ENCODE peak calls at places on chromosomes 7 and 10, in five cellular contexts. T, V, R, O and G are unnamed samples.

GRCh38 chr10:101803511-101803910 is 14.7 kb downstream of the OGA start:
- DNase-seq in T (no peak), V (no peak), R (no peak), O (no peak), G (no peak)

GRCh38 chr7:36219429-36219828 is 66.4 kb downstream of the EEPD1 start:
- DNase-seq in T (no peak), V (no peak), R (no peak), O (no peak), G (no peak)

GRCh38 chr10:78588194-78588811 is 480.5 kb upstream of the ZMIZ1 start:
- DNase-seq in T (no peak), V (no peak), R (no peak), O (no peak), G (no peak)

GRCh38 chr7:93941956-93942355 is 20.4 kb downstream of the GNG11 start:
- DNase-seq in T (no peak), V (no peak), R (no peak), O (no peak), G (no peak)

GRCh38 chr10:128178319-128178937 is 52.2 kb upstream of the MKI67 start:
- DNase-seq in T (no peak), V (no peak), R (no peak), O (peak), G (no peak)

GRCh38 chr7:129006636-129007414 is 48.1 kb downstream of the TNPO3 start:
- DNase-seq in T (no peak), V (no peak), R (no peak), O (no peak), G (no peak)

GRCh38 chr10:68871731-68872342 is 29.3 kb upstream of the DDX50 start:
- DNase-seq in T (no peak), V (no peak), R (no peak), O (no peak), G (no peak)

GRCh38 chr10:65555192-65555591 is 1370.6 kb upstream of the LRRTM3 start:
- DNase-seq in T (no peak), V (no peak), R (no peak), O (no peak), G (no peak)

GRCh38 chr10:110413903-110414562 is 83.7 kb upstream of the DUSP5 start:
- DNase-seq in T (no peak), V (no peak), R (no peak), O (no peak), G (no peak)

GRCh38 chr7:133564484-133564883 is 311.6 kb downstream of the EXOC4 start:
- DNase-seq in T (no peak), V (no peak), R (no peak), O (no peak), G (no peak)

GRCh38 chr10:49365675-49366415 is 30.0 kb downstream of the DRGX start:
- DNase-seq in T (no peak), V (no peak), R (no peak), O (no peak), G (peak)

GRCh38 chr7:137001041-137001440 is 132.6 kb downstream of the CHRM2 start:
- DNase-seq in T (no peak), V (no peak), R (no peak), O (no peak), G (no peak)

GRCh38 chr10:14879055-14879800 is 562 bp downstream of the SUV39H2 start:
- DNase-seq in T (no peak), V (no peak), R (peak), O (no peak), G (peak)

GRCh38 chr10:71124921-71125748 is 87.2 kb upstream of the UNC5B start:
- DNase-seq in T (no peak), V (no peak), R (no peak), O (peak), G (no peak)

GRCh38 chr10:28823501-28824075 is 146.3 kb downstream of the BAMBI start:
- DNase-seq in T (no peak), V (no peak), R (no peak), O (no peak), G (no peak)

GRCh38 chr10:125845617-125846016 is 22.3 kb downstream of the BCCIP start:
- DNase-seq in T (no peak), V (no peak), R (no peak), O (no peak), G (peak)

GRCh38 chr10:118445535-118445934 is 103.4 kb upstream of the FAM204A start:
- DNase-seq in T (no peak), V (no peak), R (no peak), O (no peak), G (no peak)

GRCh38 chr7:6637544-6638229 is 569 bp downstream of the ZNF316 start:
- DNase-seq in T (no peak), V (no peak), R (no peak), O (peak), G (peak)

GRCh38 chr10:48444266-48444665 is 137.8 kb downstream of the MAPK8 start:
- DNase-seq in T (no peak), V (no peak), R (no peak), O (peak), G (no peak)

GRCh38 chr7:116215550-116215949 is 5.2 kb downstream of the TES start:
- DNase-seq in T (no peak), V (no peak), R (no peak), O (no peak), G (no peak)

GRCh38 chr7:116212859-116213258 is 2.5 kb downstream of the TES start:
- DNase-seq in T (no peak), V (no peak), R (no peak), O (no peak), G (no peak)

GRCh38 chr7:116211913-116212596 is 1.7 kb downstream of the TES start:
- DNase-seq in T (no peak), V (no peak), R (no peak), O (peak), G (no peak)

GRCh38 chr7:116214921-116215320 is 4.6 kb downstream of the TES start:
- DNase-seq in T (no peak), V (no peak), R (no peak), O (no peak), G (no peak)

GRCh38 chr7:116213361-116214155 is 3.2 kb downstream of the TES start:
- DNase-seq in T (no peak), V (no peak), R (no peak), O (no peak), G (no peak)
- H3K4me3 ChIP-seq in T (peak), V (peak), R (no peak), O (no peak), G (peak)

GRCh38 chr7:150451833-150452431 is 1.5 kb downstream of the GIMAP8 start:
- DNase-seq in T (no peak), V (no peak), R (no peak), O (no peak), G (no peak)
- TF ChIP-seq POLR2AphosphoS5 in T (no peak), V (no peak), R (no peak), O (no peak), G (no peak)

GRCh38 chr7:84069036-84069435 is 125.6 kb downstream of the SEMA3A start:
- DNase-seq in T (no peak), V (no peak), R (no peak), O (no peak), G (no peak)

GRCh38 chr7:84070101-84070500 is 124.5 kb downstream of the SEMA3A start:
- DNase-seq in T (no peak), V (no peak), R (no peak), O (no peak), G (no peak)

GRCh38 chr7:84073476-84073875 is 121.1 kb downstream of the SEMA3A start:
- DNase-seq in T (no peak), V (no peak), R (peak), O (no peak), G (no peak)

GRCh38 chr7:84076219-84076618 is 118.4 kb downstream of the SEMA3A start:
- DNase-seq in T (no peak), V (no peak), R (no peak), O (no peak), G (no peak)

GRCh38 chr7:84070770-84071169 is 123.8 kb downstream of the SEMA3A start:
- DNase-seq in T (no peak), V (no peak), R (no peak), O (no peak), G (no peak)
- H3K4me3 ChIP-seq in T (no peak), V (no peak), R (no peak), O (no peak), G (no peak)

GRCh38 chr10:114749014-114749413 is 72.6 kb upstream of the FHIP2A start:
- DNase-seq in T (no peak), V (no peak), R (no peak), O (peak), G (no peak)
- TF ChIP-seq POLR2AphosphoS5 in T (no peak), V (no peak), R (no peak), O (no peak), G (no peak)

DNA sequence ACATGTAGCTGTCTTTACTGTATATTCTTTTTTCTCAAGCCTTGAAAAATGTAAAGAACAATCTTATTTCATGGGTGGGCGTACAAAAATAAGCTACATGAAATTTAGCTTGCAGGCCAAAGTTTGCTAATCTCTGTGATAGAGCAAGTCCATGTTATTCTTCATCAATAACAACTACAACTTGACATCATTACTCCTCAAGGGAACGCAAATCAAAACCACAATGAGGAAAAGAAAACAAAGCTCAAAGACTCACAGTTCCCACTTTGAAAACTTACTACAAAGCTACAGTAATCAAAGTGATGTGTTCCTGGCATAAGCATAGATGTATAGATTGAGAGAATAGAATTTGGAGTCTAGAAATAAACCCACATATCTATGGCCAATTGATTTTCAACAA is 62.5 kb downstream of the GNA12 start:
- DNase-seq in T (no peak), V (no peak), R (no peak), O (no peak), G (no peak)
- H3K4me3 ChIP-seq in T (no peak), V (no peak), R (no peak), O (no peak), G (no peak)

DNA sequence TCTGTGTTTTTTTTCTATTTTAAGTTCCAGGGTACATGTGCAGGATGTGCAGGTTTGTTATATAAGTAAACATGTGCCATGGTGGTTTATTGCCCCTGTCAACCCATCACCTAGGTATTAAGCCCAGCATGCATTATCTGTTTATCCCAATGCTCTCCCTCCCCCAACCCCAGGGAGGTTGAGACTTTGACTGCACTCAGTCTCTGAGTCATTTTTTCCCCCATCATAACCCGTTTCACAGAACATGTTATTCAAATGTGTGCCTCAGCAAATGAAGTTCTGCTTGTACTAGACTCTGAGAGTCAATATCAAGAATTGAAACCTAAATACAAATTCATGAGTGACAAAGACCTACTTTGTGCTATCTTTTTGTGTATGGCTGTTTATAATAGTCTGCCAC is 70.0 kb upstream of the CYP26C1 start:
- DNase-seq in T (no peak), V (no peak), R (no peak), O (peak), G (no peak)
- TF ChIP-seq POLR2AphosphoS5 in T (no peak), V (no peak), R (no peak), O (no peak), G (no peak)

DNA sequence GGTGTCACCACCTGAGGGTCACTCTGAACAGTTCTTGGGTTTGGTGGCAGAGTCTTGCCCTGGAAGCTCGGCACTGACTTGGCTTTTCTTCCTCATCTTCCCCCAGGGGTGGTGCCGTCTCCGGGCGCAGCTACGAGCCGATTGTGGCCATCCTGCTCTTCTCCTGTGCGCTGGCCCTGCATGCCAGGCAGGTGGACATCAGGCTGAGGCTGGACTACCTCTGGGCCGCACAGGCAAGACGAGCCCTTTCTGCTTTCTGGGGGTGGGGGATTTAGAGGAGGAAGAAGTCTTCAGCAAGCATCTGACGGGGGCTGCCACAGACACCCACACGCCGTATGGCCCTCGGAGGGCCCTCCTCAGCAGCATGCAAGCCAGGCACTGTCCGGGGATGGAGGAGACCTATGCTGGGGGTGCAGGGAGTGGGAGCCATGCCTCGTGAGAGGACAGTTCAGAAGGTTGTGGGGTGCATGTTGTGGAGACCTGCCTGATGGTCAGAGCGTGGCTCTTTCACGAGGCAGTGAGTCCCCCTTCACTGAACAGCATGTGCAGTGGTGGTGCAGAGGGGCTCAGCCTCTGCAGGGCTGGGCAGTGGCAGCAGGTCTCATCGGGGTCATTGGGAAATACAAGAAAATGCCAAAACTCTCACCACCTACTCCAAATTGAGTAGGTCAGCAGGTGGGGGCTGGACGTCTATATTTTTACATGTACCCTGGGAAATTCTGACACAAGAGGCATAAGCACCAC is 112.4 kb downstream of the ADCY1 start:
- DNase-seq in T (no peak), V (no peak), R (no peak), O (no peak), G (peak)
- H3K4me3 ChIP-seq in T (no peak), V (no peak), R (no peak), O (no peak), G (no peak)

GRCh38 chr10:91284486-91285090 is 64.1 kb downstream of the PCGF5 start:
- DNase-seq in T (no peak), V (no peak), R (no peak), O (no peak), G (no peak)
- TF ChIP-seq POLR2AphosphoS5 in T (no peak), V (no peak), R (no peak), O (no peak), G (no peak)